ENCODE peak calls at places on chromosome X, in four cellular contexts. A is stimulated activated CD4-positive, alpha-beta T cell treated with anti-CD3 and anti-CD28 coated beads, Interleukin-2, amount 100 ng/mL, for 24 hours; W is RKO; D is astrocyte of the cerebellum. F is an unnamed sample.

GRCh38 chrX:13142891-13143290 is 98.5 kb upstream of the FAM9C start:
- DNase-seq in A (no peak), W (no peak), D (no peak), F (no peak)

GRCh38 chrX:42714981-42715688 is 62.8 kb downstream of the PPP1R2C start:
- DNase-seq in A (peak), W (peak), D (peak), F (no peak)

GRCh38 chrX:70166601-70167590 is 10.4 kb upstream of the DGAT2L6 start:
- DNase-seq in A (no peak), W (no peak), D (peak), F (no peak)

GRCh38 chrX:155027509-155028066 is 944 bp downstream of the FUNDC2 start:
- DNase-seq in A (no peak), W (peak), D (peak), F (peak)

GRCh38 chrX:39601193-39602085 is 496.3 kb downstream of the BCOR start:
- DNase-seq in A (no peak), W (no peak), D (no peak), F (no peak)

GRCh38 chrX:49876750-49877149 is 2.5 kb upstream of the USP27X start:
- DNase-seq in A (no peak), W (peak), D (no peak), F (no peak)

GRCh38 chrX:77979870-77980269 is 10.4 kb upstream of the PGAM4 start:
- DNase-seq in A (no peak), W (no peak), D (no peak), F (no peak)

GRCh38 chrX:137031517-137032377 is 2.0 kb downstream of the GPR101 start:
- DNase-seq in A (peak), W (no peak), D (no peak), F (peak)

GRCh38 chrX:7147431-7147977 is at the start of gene STS:
- DNase-seq in A (peak), W (peak), D (no peak), F (peak)

GRCh38 chrX:107450823-107451509 is 1.5 kb downstream of the FRMPD3 start:
- DNase-seq in A (peak), W (no peak), D (no peak), F (no peak)

GRCh38 chrX:140764401-140764919 is 54.9 kb downstream of the LINC00632 start:
- DNase-seq in A (peak), W (no peak), D (no peak), F (no peak)

GRCh38 chrX:108250654-108251579 is 159.3 kb downstream of the ATG4A start:
- DNase-seq in A (no peak), W (no peak), D (no peak), F (no peak)

GRCh38 chrX:14406225-14406624 is 123.1 kb upstream of the GLRA2 start:
- DNase-seq in A (no peak), W (no peak), D (no peak), F (no peak)

F was measured in NCI-H774.